ENCODE peak calls at places on chromosomes 4 and X, in seven cellular contexts. P is iris pigment epithelial cell; I is WTC11; O is stomach; X is heart left ventricle; C is right atrium auricular region; Y is activated CD4-positive, alpha-beta T cell treated with anti-CD3 and anti-CD28 coated beads for 1 hour. F is an unnamed sample.

GRCh38 chr4:114076865-114077264 is 97.4 kb upstream of the ARSJ start:
- DNase-seq in P (no peak), I (no peak), O (no peak), X (no peak), C (no peak), Y (no peak), F (no peak)

GRCh38 chr4:4328840-4329239 is 38.8 kb downstream of the ZBTB49 start:
- DNase-seq in P (no peak), I (no peak), O (no peak), X (no peak), C (no peak), Y (no peak), F (no peak)

GRCh38 chrX:71466979-71467523 is 65.9 kb upstream of the OGT start:
- DNase-seq in P (no peak), I (no peak), O (no peak), X (no peak), C (no peak), Y (no peak), F (no peak)

GRCh38 chrX:28851871-28852270 is 264.6 kb downstream of the IL1RAPL1 start:
- DNase-seq in P (no peak), I (no peak), O (no peak), X (no peak), C (no peak), Y (no peak), F (no peak)

GRCh38 chr4:147825451-147826287 is 93.8 kb downstream of the ARHGAP10 start:
- DNase-seq in P (no peak), I (no peak), O (peak), X (peak), C (no peak), Y (no peak), F (no peak)

GRCh38 chr4:149113804-149114430 is 671.7 kb upstream of the NR3C2 start:
- DNase-seq in P (peak), I (no peak), O (no peak), X (no peak), C (no peak), Y (no peak), F (no peak)

GRCh38 chr4:87093443-87094123 is 126.8 kb downstream of the KLHL8 start:
- DNase-seq in P (peak), I (peak), O (no peak), X (no peak), C (no peak), Y (no peak), F (peak)

GRCh38 chr4:174334628-174335027 is 50.9 kb downstream of the CEP44 start:
- DNase-seq in P (no peak), I (no peak), O (no peak), X (no peak), C (no peak), Y (no peak), F (no peak)

GRCh38 chrX:15781964-15782711 is 8.1 kb upstream of the ZRSR2 start:
- DNase-seq in P (no peak), I (no peak), O (no peak), X (no peak), C (no peak), Y (no peak), F (no peak)

GRCh38 chr4:101264550-101264949 is 82.8 kb downstream of the PPP3CA start:
- DNase-seq in P (no peak), I (no peak), O (no peak), X (no peak), C (no peak), Y (no peak), F (no peak)

GRCh38 chrX:20974326-20974725 is 399.9 kb upstream of the CNKSR2 start:
- DNase-seq in P (peak), I (no peak), O (no peak), X (no peak), C (no peak), Y (no peak), F (no peak)

GRCh38 chrX:67787196-67787595 is 243.4 kb downstream of the AR start:
- DNase-seq in P (no peak), I (no peak), O (no peak), X (no peak), C (no peak), Y (no peak), F (no peak)

GRCh38 chr4:158051401-158052235 is 121.2 kb downstream of the GASK1B start:
- DNase-seq in P (peak), I (no peak), O (no peak), X (peak), C (no peak), Y (no peak), F (no peak)

GRCh38 chr4:2036866-2037265 is 22.3 kb upstream of the NAT8L start:
- DNase-seq in P (no peak), I (no peak), O (no peak), X (no peak), C (no peak), Y (no peak), F (no peak)

GRCh38 chr4:97978791-97979488 is 164.3 kb downstream of the STPG2 start:
- DNase-seq in P (no peak), I (no peak), O (no peak), X (no peak), C (no peak), Y (no peak), F (no peak)

GRCh38 chr4:10354746-10355145 is 102.5 kb downstream of the ZNF518B start:
- DNase-seq in P (no peak), I (no peak), O (no peak), X (no peak), C (no peak), Y (no peak), F (no peak)

GRCh38 chrX:77788050-77788449 is 2.0 kb upstream of the ATRX start:
- DNase-seq in P (peak), I (no peak), O (no peak), X (no peak), C (no peak), Y (no peak), F (no peak)

GRCh38 chr4:114780205-114780604 is 181.6 kb downstream of the UGT8 start:
- DNase-seq in P (peak), I (no peak), O (no peak), X (no peak), C (no peak), Y (no peak), F (no peak)

GRCh38 chr4:10596586-10597285 is 87.8 kb downstream of the CLNK start:
- DNase-seq in P (no peak), I (no peak), O (no peak), X (no peak), C (no peak), Y (no peak), F (no peak)

GRCh38 chr4:24274401-24275035 is 309.8 kb downstream of the DHX15 start:
- DNase-seq in P (no peak), I (no peak), O (no peak), X (no peak), C (no peak), Y (no peak), F (no peak)

GRCh38 chr4:155629831-155630425 is 36.7 kb upstream of the GUCY1A1 start:
- DNase-seq in P (peak), I (no peak), O (no peak), X (no peak), C (no peak), Y (no peak), F (no peak)

GRCh38 chrX:47483310-47484268 is 567 bp upstream of the ZNF41 start:
- DNase-seq in P (peak), I (peak), O (no peak), X (peak), C (no peak), Y (no peak), F (peak)

F was measured in prostate gland.